ENCODE peak calls at places on chromosomes 1 and 21, in nine cellular contexts. E, U, H, P, C, T, A, Q and G are unnamed samples.

GRCh38 chr1:207832796-207833195 is 78.1 kb downstream of the CD34 start:
- DNase-seq in E (no peak), U (no peak), H (no peak), P (no peak), C (no peak), T (peak; percentile 58), A (no peak), Q (no peak), G (no peak)

GRCh38 chr1:25814688-25815087 is 5.1 kb upstream of the MTFR1L start:
- DNase-seq in E (no peak), U (no peak), H (no peak), P (no peak), C (no peak), T (no peak), A (no peak), Q (no peak), G (no peak)

GRCh38 chr1:178538192-178538916 is 25.4 kb downstream of the TEX35 start:
- DNase-seq in E (peak; percentile 19), U (no peak), H (no peak), P (peak; percentile 52), C (no peak), T (peak; percentile 40), A (peak; percentile 52), Q (peak; percentile 83), G (peak; percentile 77)

GRCh38 chr1:68043443-68044090 is 6.9 kb downstream of the DIRAS3 start:
- DNase-seq in E (no peak), U (no peak), H (no peak), P (no peak), C (no peak), T (no peak), A (no peak), Q (no peak), G (no peak)

GRCh38 chr1:48697066-48697707 is 79.5 kb downstream of the BEND5 start:
- DNase-seq in E (peak; percentile 40), U (no peak), H (no peak), P (peak; percentile 46), C (peak; percentile 76), T (peak; percentile 74), A (no peak), Q (peak; percentile 23), G (peak; percentile 32)

GRCh38 chr1:168234846-168235547 is 9.2 kb downstream of the SFT2D2 start:
- DNase-seq in E (peak; percentile 62), U (no peak), H (no peak), P (peak; percentile 65), C (no peak), T (no peak), A (peak; percentile 63), Q (peak; percentile 24), G (peak; percentile 59)

GRCh38 chr1:2349821-2350220 is 41.5 kb downstream of the MORN1 start:
- DNase-seq in E (no peak), U (no peak), H (no peak), P (no peak), C (no peak), T (no peak), A (no peak), Q (no peak), G (no peak)

GRCh38 chr1:66182551-66183178 is 351.3 kb upstream of the SGIP1 start:
- DNase-seq in E (no peak), U (peak; percentile 94), H (peak; percentile 29), P (peak; percentile 91), C (no peak), T (no peak), A (peak; percentile 8), Q (peak; percentile 76), G (peak; percentile 81)

GRCh38 chr1:6447818-6448748 is 17.9 kb downstream of the TNFRSF25 start:
- DNase-seq in E (no peak), U (no peak), H (no peak), P (no peak), C (no peak), T (no peak), A (no peak), Q (no peak), G (no peak)

GRCh38 chr1:4658643-4659042 is 4.2 kb downstream of the AJAP1 start:
- DNase-seq in E (no peak), U (no peak), H (no peak), P (no peak), C (no peak), T (no peak), A (no peak), Q (no peak), G (no peak)

GRCh38 chr1:47231314-47232186 is 475 bp downstream of the TAL1 start:
- DNase-seq in E (peak; percentile 27), U (no peak), H (no peak), P (peak; percentile 70), C (peak; percentile 60), T (no peak), A (peak; percentile 16), Q (peak; percentile 35), G (peak; percentile 44)

GRCh38 chr1:215819114-215819513 is 252.0 kb downstream of the KCTD3 start:
- DNase-seq in E (no peak), U (no peak), H (no peak), P (peak; percentile 10), C (no peak), T (no peak), A (no peak), Q (no peak), G (peak; percentile 17)

GRCh38 chr1:52856026-52856425 is 13.5 kb downstream of the ZYG11A start:
- DNase-seq in E (peak; percentile 49), U (no peak), H (no peak), P (no peak), C (no peak), T (no peak), A (peak; percentile 69), Q (no peak), G (no peak)

GRCh38 chr1:118711356-118711755 is 276.8 kb downstream of the TBX15 start:
- DNase-seq in E (no peak), U (no peak), H (no peak), P (no peak), C (no peak), T (no peak), A (no peak), Q (no peak), G (no peak)

GRCh38 chr1:5990913-5991783 is 1.1 kb downstream of the NPHP4 start:
- DNase-seq in E (peak; percentile 23), U (no peak), H (no peak), P (peak; percentile 28), C (peak; percentile 71), T (no peak), A (peak; percentile 10), Q (peak; percentile 18), G (peak; percentile 34)

GRCh38 chr1:17639703-17640340 is 100.3 kb downstream of the ARHGEF10L start:
- DNase-seq in E (no peak), U (no peak), H (no peak), P (no peak), C (no peak), T (no peak), A (no peak), Q (no peak), G (no peak)

GRCh38 chr1:109266965-109267364 is 16.0 kb downstream of the PSRC1 start:
- DNase-seq in E (peak; percentile 75), U (no peak), H (no peak), P (peak; percentile 71), C (no peak), T (no peak), A (peak; percentile 84), Q (peak; percentile 84), G (peak; percentile 64)

GRCh38 chr1:247111636-247112478 is 7.7 kb upstream of the ZNF669 start:
- DNase-seq in E (no peak), U (no peak), H (peak; percentile 79), P (peak; percentile 67), C (peak; percentile 68), T (peak; percentile 87), A (no peak), Q (peak; percentile 13), G (peak; percentile 59)

GRCh38 chr1:205648212-205648910 is 16.6 kb upstream of the ELK4 start:
- DNase-seq in E (no peak), U (no peak), H (no peak), P (no peak), C (no peak), T (no peak), A (no peak), Q (no peak), G (no peak)

GRCh38 chr1:19563336-19564097 is 78.2 kb upstream of the CAPZB start:
- DNase-seq in E (peak; percentile 29), U (peak; percentile 14), H (peak; percentile 75), P (peak; percentile 69), C (peak; percentile 52), T (peak; percentile 83), A (no peak), Q (peak; percentile 42), G (peak; percentile 60)

GRCh38 chr1:31621498-31621820 is 4.0 kb downstream of the HCRTR1 start:
- DNase-seq in E (no peak), U (no peak), H (no peak), P (no peak), C (no peak), T (peak; percentile 51), A (no peak), Q (no peak), G (no peak)

GRCh38 chr1:18886003-18886335 is 16.4 kb downstream of the ALDH4A1 start:
- DNase-seq in E (peak; percentile 83), U (peak; percentile 17), H (no peak), P (peak; percentile 17), C (no peak), T (no peak), A (peak; percentile 84), Q (peak; percentile 72), G (peak; percentile 42)

DNA sequence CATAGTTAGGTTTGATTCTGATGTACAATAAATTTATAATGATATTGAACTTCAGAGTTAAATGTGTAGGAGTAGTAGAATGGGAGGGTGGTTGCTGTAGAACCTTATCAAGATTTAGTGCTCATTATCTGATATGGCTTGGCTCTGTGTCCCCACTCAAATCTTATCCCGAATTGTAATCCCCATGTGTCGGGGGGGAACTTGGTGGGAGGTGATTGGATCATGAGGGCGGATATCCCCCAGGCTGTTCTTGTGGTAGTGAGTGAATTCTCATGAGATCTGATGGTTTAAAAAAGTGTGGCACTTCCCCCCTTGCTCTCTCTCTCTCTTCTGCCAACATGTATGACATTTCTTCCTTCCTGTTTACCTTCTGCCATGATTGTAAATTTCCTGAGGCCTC is 265.5 kb downstream of the GRIK1 start:
- DNase-seq in E (no peak), U (no peak), H (no peak), P (no peak), C (no peak), T (no peak), A (no peak), Q (no peak), G (no peak)
- H3K4me3 ChIP-seq in E (no peak overlapping the region), U (no peak overlapping the region), H (no peak overlapping the region), P (no peak overlapping the region), C (no peak overlapping the region), T (no peak overlapping the region), A (no peak overlapping the region), Q (no peak overlapping the region), G (no peak overlapping the region)

GRCh38 chr1:163170975-163171676 is 31.6 kb downstream of the RGS5 start:
- DNase-seq in E (peak; percentile 5), U (no peak), H (no peak), P (peak; percentile 65), C (no peak), T (no peak), A (no peak), Q (peak; percentile 76), G (peak; percentile 80)
- TF ChIP-seq CTCF in E (peak; percentile 54), U (peak; percentile 52), H (peak; percentile 26), P (peak; percentile 58), C (no peak), T (peak; percentile 46), A (peak; percentile 25), Q (peak; percentile 58), G (peak; percentile 63)

GRCh38 chr1:9653783-9654517 is 2.4 kb downstream of the PIK3CD start:
- DNase-seq in E (no peak), U (no peak), H (no peak), P (no peak), C (no peak), T (no peak), A (no peak), Q (no peak), G (no peak)
- H3K4me3 ChIP-seq in E (no peak overlapping the region), U (no peak overlapping the region), H (peak overlapping the region; percentile 60), P (no peak overlapping the region), C (peak overlapping the region; percentile 62), T (no peak overlapping the region), A (no peak overlapping the region), Q (no peak overlapping the region), G (no peak overlapping the region)

GRCh38 chr1:243497939-243498681 is 242.3 kb downstream of the SDCCAG8 start:
- DNase-seq in E (no peak), U (no peak), H (no peak), P (no peak), C (no peak), T (no peak), A (no peak), Q (no peak), G (no peak)
- TF ChIP-seq CTCF in E (no peak), U (no peak), H (no peak), P (no peak), C (no peak), T (no peak), A (no peak), Q (no peak), G (no peak)